ENCODE peak calls at places on chromosomes 7 and 10, in nine cellular contexts. Y, G, Q, O, D, H, Z, T and R are unnamed samples.

GRCh38 chr10:86368987-86369386 is 2.4 kb upstream of the GRID1 start:
- DNase-seq in Y (no peak), G (no peak), Q (peak; percentile 14), O (no peak), D (no peak), H (no peak), Z (no peak), T (no peak), R (no peak)

GRCh38 chr7:149670288-149670687 is 103.1 kb downstream of the ZNF467 start:
- DNase-seq in Y (no peak), G (no peak), Q (peak; percentile 37), O (no peak), D (peak; percentile 41), H (peak; percentile 64), Z (peak; percentile 16), T (peak; percentile 37), R (no peak)

GRCh38 chr7:150368884-150369739 is 490 bp downstream of the REPIN1 start:
- DNase-seq in Y (peak; percentile 73), G (peak; percentile 81), Q (peak; percentile 59), O (no peak), D (peak; percentile 75), H (peak; percentile 73), Z (peak; percentile 67), T (peak; percentile 52), R (peak; percentile 74)

GRCh38 chr7:90596745-90597526 is 815 bp downstream of the CDK14 start:
- DNase-seq in Y (no peak), G (no peak), Q (no peak), O (no peak), D (peak; percentile 66), H (peak; percentile 67), Z (no peak), T (no peak), R (no peak)

GRCh38 chr10:71501402-71501801 is 104.7 kb downstream of the CDH23 start:
- DNase-seq in Y (no peak), G (no peak), Q (no peak), O (no peak), D (no peak), H (no peak), Z (no peak), T (no peak), R (no peak)

GRCh38 chr7:21355406-21355874 is 72.4 kb upstream of the SP4 start:
- DNase-seq in Y (peak; percentile 94), G (no peak), Q (no peak), O (no peak), D (no peak), H (no peak), Z (peak; percentile 33), T (no peak), R (no peak)

GRCh38 chr7:157003445-157004049 is 6.9 kb downstream of the MNX1 start:
- DNase-seq in Y (no peak), G (no peak), Q (no peak), O (no peak), D (no peak), H (no peak), Z (peak; percentile 82), T (no peak), R (no peak)

GRCh38 chr7:157773361-157773760 is 436.6 kb downstream of the DNAJB6 start:
- DNase-seq in Y (no peak), G (no peak), Q (no peak), O (no peak), D (no peak), H (no peak), Z (no peak), T (no peak), R (no peak)

GRCh38 chr10:84452006-84452405 is 123.6 kb downstream of the CCSER2 start:
- DNase-seq in Y (no peak), G (no peak), Q (no peak), O (no peak), D (peak; percentile 42), H (no peak), Z (no peak), T (no peak), R (no peak)

GRCh38 chr7:47622586-47622945 is 40.7 kb upstream of the TNS3 start:
- DNase-seq in Y (no peak), G (no peak), Q (no peak), O (no peak), D (no peak), H (no peak), Z (no peak), T (no peak), R (no peak)
- H3K4me3 ChIP-seq in Y (no peak overlapping the region), G (no peak overlapping the region), Q (no peak overlapping the region), O (no peak overlapping the region), D (no peak overlapping the region), H (no peak overlapping the region), Z (no peak overlapping the region), T (no peak overlapping the region), R (no peak overlapping the region)

GRCh38 chr10:72630144-72630543 is 4.3 kb upstream of the MICU1 start:
- DNase-seq in Y (no peak), G (no peak), Q (no peak), O (no peak), D (no peak), H (no peak), Z (no peak), T (no peak), R (no peak)

GRCh38 chr10:72626444-72626754 is 520 bp upstream of the MICU1 start:
- DNase-seq in Y (no peak), G (no peak), Q (no peak), O (no peak), D (no peak), H (no peak), Z (no peak), T (no peak), R (no peak)

GRCh38 chr10:72622271-72622670 is 3.6 kb downstream of the MICU1 start:
- DNase-seq in Y (no peak), G (no peak), Q (no peak), O (no peak), D (peak; percentile 47), H (no peak), Z (no peak), T (no peak), R (no peak)

GRCh38 chr10:72625608-72626443 is at the start of gene MICU1:
- DNase-seq in Y (peak; percentile 96), G (peak; percentile 92), Q (peak; percentile 97), O (peak; percentile 93), D (peak; percentile 92), H (peak; percentile 99), Z (peak; percentile 97), T (peak; percentile 97), R (peak; percentile 94)

DNA sequence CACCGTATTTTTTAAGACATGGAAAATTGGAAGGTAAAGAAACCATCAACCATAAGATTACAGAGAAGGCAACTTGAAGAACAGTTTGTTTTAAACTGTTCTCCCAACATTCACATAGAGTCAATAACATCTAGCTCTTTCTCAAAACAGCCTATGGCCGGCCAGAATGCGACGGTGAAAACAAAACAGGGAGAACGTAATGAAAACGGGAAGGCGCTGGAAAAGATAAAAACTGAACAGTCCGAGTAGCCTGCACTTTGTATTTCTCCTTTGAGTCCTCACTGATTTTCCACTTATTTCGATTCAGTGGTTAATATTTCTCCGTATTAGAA is 637 bp downstream of the MICU1 start:
- DNase-seq in Y (no peak), G (no peak), Q (no peak), O (no peak), D (no peak), H (no peak), Z (no peak), T (no peak), R (no peak)
- H3K27me3 ChIP-seq in Y (no peaks in the 10 kb centered on the region), G (no peaks in the 10 kb centered on the region), Q (no peaks in the 10 kb centered on the region), O (no peaks in the 10 kb centered on the region), D (no peaks in the 10 kb centered on the region), H (no peaks in the 10 kb centered on the region), Z (no peaks in the 10 kb centered on the region), T (no peaks in the 10 kb centered on the region), R (no peaks in the 10 kb centered on the region)

GRCh38 chr7:105674200-105675030 is 93.1 kb upstream of the EFCAB10 start:
- DNase-seq in Y (no peak), G (no peak), Q (no peak), O (no peak), D (no peak), H (no peak), Z (no peak), T (no peak), R (no peak)

GRCh38 chr7:105677395-105677701 is 96.1 kb upstream of the EFCAB10 start:
- DNase-seq in Y (no peak), G (no peak), Q (no peak), O (no peak), D (no peak), H (no peak), Z (no peak), T (no peak), R (no peak)

GRCh38 chr7:105672820-105673219 is 91.5 kb upstream of the EFCAB10 start:
- DNase-seq in Y (no peak), G (no peak), Q (no peak), O (no peak), D (no peak), H (no peak), Z (no peak), T (no peak), R (no peak)

GRCh38 chr7:105675873-105676484 is 94.7 kb upstream of the EFCAB10 start:
- DNase-seq in Y (peak; percentile 71), G (peak; percentile 71), Q (no peak), O (no peak), D (no peak), H (no peak), Z (peak; percentile 23), T (peak; percentile 32), R (no peak)

GRCh38 chr7:105673367-105674188 is 92.3 kb upstream of the EFCAB10 start:
- DNase-seq in Y (peak; percentile 23), G (peak; percentile 34), Q (no peak), O (no peak), D (peak; percentile 13), H (no peak), Z (peak; percentile 33), T (no peak), R (peak; percentile 85)
- H3K4me1 ChIP-seq in Y (peaks cover 58% of the 10 kb centered on the region), G (no peaks in the 10 kb centered on the region), Q (peaks cover 6% of the 10 kb centered on the region), O (peaks cover 3% of the 10 kb centered on the region), D (peaks cover 2% of the 10 kb centered on the region), H (peaks cover 25% of the 10 kb centered on the region), Z (peaks cover 43% of the 10 kb centered on the region), T (peaks cover 3% of the 10 kb centered on the region), R (peaks cover 19% of the 10 kb centered on the region)

GRCh38 chr10:130691787-130692186 is 555.6 kb downstream of the GLRX3 start:
- DNase-seq in Y (no peak), G (no peak), Q (no peak), O (no peak), D (no peak), H (no peak), Z (no peak), T (no peak), R (no peak)
- H3K4me3 ChIP-seq in Y (no peak overlapping the region), G (no peak overlapping the region), Q (no peak overlapping the region), O (no peak overlapping the region), D (no peak overlapping the region), H (no peak overlapping the region), Z (no peak overlapping the region), T (no peak overlapping the region), R (no peak overlapping the region)

GRCh38 chr10:100598166-100598565 is 62.4 kb downstream of the HIF1AN start:
- DNase-seq in Y (no peak), G (no peak), Q (no peak), O (no peak), D (no peak), H (no peak), Z (no peak), T (no peak), R (no peak)
- H3K27me3 ChIP-seq in Y (peaks cover 6% of the 10 kb centered on the region), G (no peaks in the 10 kb centered on the region), Q (peaks cover 6% of the 10 kb centered on the region), O (no peaks in the 10 kb centered on the region), D (peaks cover 4% of the 10 kb centered on the region), H (peaks cover 35% of the 10 kb centered on the region), Z (peaks cover 48% of the 10 kb centered on the region), T (no peaks in the 10 kb centered on the region), R (no peaks in the 10 kb centered on the region)